ENCODE peak calls at places on chromosomes 3 and 15, in six cellular contexts. One of them, this sample, is unnamed. For H3K27me3, the result is how much of the 10 kb centered on the place peaks cover.

GRCh38 chr15:45391746-45392711 is 13.7 kb upstream of the GATM start:
- DNase-seq in upper lobe of right lung: no peak
- DNase-seq in heart left ventricle: no peak
- DNase-seq in tibial nerve: no peak
- DNase-seq in H1: no peak
- DNase-seq in spleen: no peak
- DNase-seq in this sample: no peak

GRCh38 chr3:131728898-131729297 is 226.1 kb upstream of the MRPL3 start:
- DNase-seq in H1: no peak
- DNase-seq in tibial nerve: no peak
- DNase-seq in spleen: no peak
- DNase-seq in upper lobe of right lung: no peak
- DNase-seq in heart left ventricle: no peak
- DNase-seq in this sample: no peak

GRCh38 chr3:193962986-193963683 is 172.8 kb upstream of the HES1 start:
- DNase-seq in tibial nerve: no peak
- DNase-seq in spleen: no peak
- DNase-seq in H1: no peak
- DNase-seq in heart left ventricle: no peak
- DNase-seq in upper lobe of right lung: no peak
- DNase-seq in this sample: no peak

GRCh38 chr3:141268791-141269190 is 37.2 kb downstream of the PXYLP1 start:
- DNase-seq in H1: no peak
- DNase-seq in spleen: no peak
- DNase-seq in upper lobe of right lung: peak
- DNase-seq in heart left ventricle: no peak
- DNase-seq in tibial nerve: no peak
- DNase-seq in this sample: no peak

GRCh38 chr3:32480596-32480995 is 22.1 kb downstream of the CMTM6 start:
- DNase-seq in H1: no peak
- DNase-seq in upper lobe of right lung: no peak
- DNase-seq in tibial nerve: no peak
- DNase-seq in heart left ventricle: no peak
- DNase-seq in spleen: no peak
- DNase-seq in this sample: no peak

GRCh38 chr3:58637509-58637908 is 29.1 kb downstream of the FAM3D start:
- DNase-seq in spleen: no peak
- DNase-seq in tibial nerve: no peak
- DNase-seq in upper lobe of right lung: no peak
- DNase-seq in H1: no peak
- DNase-seq in heart left ventricle: no peak
- DNase-seq in this sample: no peak

GRCh38 chr3:41961061-41961749 is 698 bp downstream of the ULK4 start:
- DNase-seq in heart left ventricle: peak
- DNase-seq in upper lobe of right lung: peak
- DNase-seq in H1: peak
- DNase-seq in tibial nerve: no peak
- DNase-seq in spleen: peak
- DNase-seq in this sample: peak

GRCh38 chr15:58306591-58307312 is 125.0 kb upstream of the LIPC start:
- DNase-seq in heart left ventricle: no peak
- DNase-seq in tibial nerve: no peak
- DNase-seq in spleen: no peak
- DNase-seq in upper lobe of right lung: no peak
- DNase-seq in H1: no peak
- DNase-seq in this sample: no peak

GRCh38 chr15:95277266-95277665 is 1045.9 kb downstream of the MCTP2 start:
- DNase-seq in tibial nerve: no peak
- DNase-seq in H1: no peak
- DNase-seq in upper lobe of right lung: no peak
- DNase-seq in heart left ventricle: no peak
- DNase-seq in spleen: no peak
- DNase-seq in this sample: no peak

GRCh38 chr3:17033516-17034168 is 148.9 kb downstream of the PLCL2 start:
- DNase-seq in spleen: no peak
- DNase-seq in tibial nerve: no peak
- DNase-seq in heart left ventricle: no peak
- DNase-seq in H1: no peak
- DNase-seq in upper lobe of right lung: no peak
- DNase-seq in this sample: no peak

GRCh38 chr3:32401541-32402052 is 9.9 kb downstream of the CMTM7 start:
- DNase-seq in H1: no peak
- DNase-seq in spleen: peak
- DNase-seq in heart left ventricle: peak
- DNase-seq in tibial nerve: peak
- DNase-seq in upper lobe of right lung: peak
- DNase-seq in this sample: peak

GRCh38 chr15:73578036-73578435 is 55.2 kb downstream of the NPTN start:
- DNase-seq in heart left ventricle: no peak
- DNase-seq in H1: no peak
- DNase-seq in upper lobe of right lung: no peak
- DNase-seq in tibial nerve: no peak
- DNase-seq in spleen: no peak
- DNase-seq in this sample: no peak

GRCh38 chr3:177108648-177109047 is 88.6 kb downstream of the TBL1XR1 start:
- DNase-seq in H1: no peak
- DNase-seq in upper lobe of right lung: no peak
- DNase-seq in tibial nerve: no peak
- DNase-seq in heart left ventricle: no peak
- DNase-seq in spleen: no peak
- DNase-seq in this sample: no peak

GRCh38 chr3:184361532-184361931 is at the start of the genes CLCN2 and POLR2H:
- DNase-seq in tibial nerve: no peak
- DNase-seq in upper lobe of right lung: peak
- DNase-seq in spleen: no peak
- DNase-seq in heart left ventricle: peak
- DNase-seq in H1: no peak
- DNase-seq in this sample: peak

GRCh38 chr15:75366163-75366562 is 2.2 kb downstream of the MAN2C1 start:
- DNase-seq in H1: no peak
- DNase-seq in upper lobe of right lung: no peak
- DNase-seq in spleen: no peak
- DNase-seq in tibial nerve: no peak
- DNase-seq in heart left ventricle: no peak
- DNase-seq in this sample: no peak

GRCh38 chr3:184584001-184584891 is 22.7 kb downstream of the EPHB3 start:
- DNase-seq in tibial nerve: no peak
- DNase-seq in spleen: no peak
- DNase-seq in heart left ventricle: no peak
- DNase-seq in H1: no peak
- DNase-seq in upper lobe of right lung: no peak
- DNase-seq in this sample: no peak

GRCh38 chr3:69271098-69271497 is 114.8 kb downstream of the FRMD4B start:
- DNase-seq in tibial nerve: no peak
- DNase-seq in upper lobe of right lung: no peak
- DNase-seq in H1: no peak
- DNase-seq in spleen: no peak
- DNase-seq in heart left ventricle: no peak
- DNase-seq in this sample: no peak

GRCh38 chr3:129084501-129084900 is 23.9 kb downstream of the GP9 start:
- DNase-seq in spleen: no peak
- DNase-seq in upper lobe of right lung: no peak
- DNase-seq in tibial nerve: no peak
- DNase-seq in H1: no peak
- DNase-seq in heart left ventricle: no peak
- DNase-seq in this sample: no peak

GRCh38 chr3:129087138-129087702 is 26.6 kb downstream of the GP9 start:
- DNase-seq in H1: no peak
- DNase-seq in tibial nerve: no peak
- DNase-seq in heart left ventricle: peak
- DNase-seq in upper lobe of right lung: no peak
- DNase-seq in spleen: no peak
- DNase-seq in this sample: peak

GRCh38 chr3:129082026-129082425 is 21.4 kb downstream of the GP9 start:
- DNase-seq in H1: no peak
- DNase-seq in spleen: no peak
- DNase-seq in upper lobe of right lung: no peak
- DNase-seq in heart left ventricle: no peak
- DNase-seq in tibial nerve: no peak
- DNase-seq in this sample: no peak

GRCh38 chr3:129085818-129086217 is 25.2 kb downstream of the GP9 start:
- DNase-seq in heart left ventricle: no peak
- DNase-seq in tibial nerve: no peak
- DNase-seq in upper lobe of right lung: no peak
- DNase-seq in spleen: no peak
- DNase-seq in H1: no peak
- DNase-seq in this sample: no peak

GRCh38 chr3:129085165-129085715 is 24.7 kb downstream of the GP9 start:
- DNase-seq in H1: no peak
- DNase-seq in upper lobe of right lung: no peak
- DNase-seq in spleen: no peak
- DNase-seq in tibial nerve: no peak
- DNase-seq in heart left ventricle: no peak
- DNase-seq in this sample: no peak
- H3K27me3 ChIP-seq in H1: under half
- H3K27me3 ChIP-seq in upper lobe of right lung: under half
- H3K27me3 ChIP-seq in spleen: under half
- H3K27me3 ChIP-seq in tibial nerve: under half
- H3K27me3 ChIP-seq in heart left ventricle: under half
- H3K27me3 ChIP-seq in this sample: under half

GRCh38 chr15:65004993-65005392 is 15.3 kb upstream of the SPG21 start:
- DNase-seq in upper lobe of right lung: no peak
- DNase-seq in heart left ventricle: no peak
- DNase-seq in spleen: no peak
- DNase-seq in tibial nerve: no peak
- DNase-seq in H1: no peak
- DNase-seq in this sample: no peak

GRCh38 chr15:65006876-65007275 is 17.2 kb upstream of the SPG21 start:
- DNase-seq in H1: no peak
- DNase-seq in upper lobe of right lung: no peak
- DNase-seq in tibial nerve: no peak
- DNase-seq in heart left ventricle: no peak
- DNase-seq in spleen: no peak
- DNase-seq in this sample: no peak

DNA sequence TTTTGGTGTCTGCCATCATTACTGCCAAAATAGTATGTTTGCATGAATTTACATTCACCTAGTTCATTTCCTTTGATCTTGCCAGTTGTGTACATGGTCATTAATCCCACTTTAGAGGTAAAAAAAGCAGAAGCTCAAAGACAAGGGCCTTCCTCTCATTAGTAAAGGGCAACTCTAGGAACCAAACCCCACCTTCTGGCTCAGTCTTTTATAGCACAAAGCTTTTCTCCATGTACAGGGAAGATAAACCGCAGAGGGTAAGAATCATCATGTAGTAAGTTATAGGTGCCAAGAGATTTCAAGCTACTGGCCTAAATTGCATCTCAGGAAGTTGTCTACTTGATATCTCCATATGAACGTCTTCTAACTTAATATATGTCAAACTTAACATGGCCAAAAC is 19.3 kb upstream of the SPG21 start:
- DNase-seq in H1: no peak
- DNase-seq in spleen: no peak
- DNase-seq in tibial nerve: no peak
- DNase-seq in heart left ventricle: no peak
- DNase-seq in upper lobe of right lung: no peak
- DNase-seq in this sample: no peak
- TF ChIP-seq CTCF in H1: no peak
- TF ChIP-seq CTCF in spleen: no peak
- TF ChIP-seq CTCF in tibial nerve: peak
- TF ChIP-seq CTCF in heart left ventricle: no peak
- TF ChIP-seq CTCF in upper lobe of right lung: no peak
- TF ChIP-seq CTCF in this sample: no peak

DNA sequence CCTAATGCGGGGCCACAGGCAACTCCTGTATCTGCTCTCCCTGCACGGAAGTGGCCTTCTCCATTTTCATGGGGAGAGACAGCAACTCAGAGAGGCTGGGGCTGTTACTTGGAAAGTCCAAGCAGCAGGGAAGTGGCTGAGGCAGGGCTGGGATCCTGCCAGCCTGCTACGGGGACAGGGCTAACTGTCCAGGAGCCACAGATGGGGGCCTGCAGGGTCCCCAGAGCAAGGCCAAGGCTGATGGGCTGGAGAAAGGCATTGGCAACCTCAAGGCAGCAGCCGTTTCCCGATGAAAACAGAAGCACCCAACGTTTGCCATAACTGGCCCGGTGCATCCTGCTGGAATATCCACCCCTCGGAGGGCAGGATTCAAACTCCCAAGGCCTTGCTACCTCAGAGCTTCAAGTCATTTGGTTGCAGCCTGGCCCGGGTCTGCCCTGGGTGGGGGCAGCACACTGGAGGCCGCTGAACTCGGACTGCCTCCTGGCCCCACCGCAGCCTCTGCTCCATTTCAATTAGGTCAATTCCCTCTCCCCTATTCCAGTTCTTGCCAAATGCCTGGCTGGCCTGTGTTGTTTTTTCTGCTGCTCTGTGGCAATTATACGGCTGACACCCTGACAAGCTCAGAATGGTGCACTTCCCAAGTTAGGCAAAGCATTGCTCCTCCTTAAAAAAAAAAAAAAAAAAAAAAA is 143.5 kb downstream of the NUP210 start:
- DNase-seq in spleen: peak
- DNase-seq in heart left ventricle: no peak
- DNase-seq in upper lobe of right lung: peak
- DNase-seq in tibial nerve: no peak
- DNase-seq in H1: no peak
- DNase-seq in this sample: no peak
- H3K27me3 ChIP-seq in spleen: under half
- H3K27me3 ChIP-seq in heart left ventricle: under half
- H3K27me3 ChIP-seq in upper lobe of right lung: under half
- H3K27me3 ChIP-seq in tibial nerve: under half
- H3K27me3 ChIP-seq in H1: under half
- H3K27me3 ChIP-seq in this sample: under half

GRCh38 chr15:26864664-26865191 is 2.1 kb upstream of the GABRA5 start:
- DNase-seq in tibial nerve: no peak
- DNase-seq in heart left ventricle: no peak
- DNase-seq in upper lobe of right lung: no peak
- DNase-seq in spleen: no peak
- DNase-seq in H1: no peak
- DNase-seq in this sample: no peak
- TF ChIP-seq CTCF in tibial nerve: peak
- TF ChIP-seq CTCF in heart left ventricle: peak
- TF ChIP-seq CTCF in upper lobe of right lung: peak
- TF ChIP-seq CTCF in spleen: peak
- TF ChIP-seq CTCF in H1: peak
- TF ChIP-seq CTCF in this sample: peak

GRCh38 chr15:62071711-62072308 is 5.0 kb downstream of the C2CD4A start:
- DNase-seq in H1: no peak
- DNase-seq in heart left ventricle: no peak
- DNase-seq in tibial nerve: no peak
- DNase-seq in upper lobe of right lung: no peak
- DNase-seq in spleen: no peak
- DNase-seq in this sample: no peak

GRCh38 chr15:62068787-62069170 is 2.0 kb downstream of the C2CD4A start:
- DNase-seq in tibial nerve: no peak
- DNase-seq in H1: no peak
- DNase-seq in upper lobe of right lung: no peak
- DNase-seq in heart left ventricle: no peak
- DNase-seq in spleen: no peak
- DNase-seq in this sample: no peak

GRCh38 chr15:62067448-62068044 is 769 bp downstream of the C2CD4A start:
- DNase-seq in upper lobe of right lung: peak
- DNase-seq in heart left ventricle: peak
- DNase-seq in spleen: peak
- DNase-seq in H1: no peak
- DNase-seq in tibial nerve: no peak
- DNase-seq in this sample: no peak

GRCh38 chr15:62068071-62068786 is 1.5 kb downstream of the C2CD4A start:
- DNase-seq in H1: no peak
- DNase-seq in upper lobe of right lung: peak
- DNase-seq in spleen: peak
- DNase-seq in heart left ventricle: peak
- DNase-seq in tibial nerve: no peak
- DNase-seq in this sample: peak

GRCh38 chr15:62069551-62069950 is 2.8 kb downstream of the C2CD4A start:
- DNase-seq in tibial nerve: no peak
- DNase-seq in heart left ventricle: no peak
- DNase-seq in spleen: no peak
- DNase-seq in upper lobe of right lung: no peak
- DNase-seq in H1: no peak
- DNase-seq in this sample: no peak
- H3K27me3 ChIP-seq in tibial nerve: under half
- H3K27me3 ChIP-seq in heart left ventricle: under half
- H3K27me3 ChIP-seq in spleen: under half
- H3K27me3 ChIP-seq in upper lobe of right lung: under half
- H3K27me3 ChIP-seq in H1: under half
- H3K27me3 ChIP-seq in this sample: under half

This sample was measured in tibial artery.